ENCODE peak calls at places on chromosomes 4 and X, in ten cellular contexts. X is left ventricle myocardium inferior; T is CD8-positive, alpha-beta memory T cell; W is lower lobe of right lung; O is neural progenitor cell; M is tibial artery; V is colonic mucosa; S is body of pancreas; N is Peyer's patch; B is suprapubic skin. J is an unnamed sample.

GRCh38 chr4:57187241-57187640 is 77.1 kb upstream of the IGFBP7 start:
- DNase-seq in B (no peak), V (no peak), T (no peak), S (no peak), O (no peak), W (no peak), X (no peak), N (no peak), M (no peak), J (no peak)

GRCh38 chr4:54513231-54513630 is 144.5 kb upstream of the KIT start:
- DNase-seq in M (no peak), W (no peak), O (no peak), S (no peak), T (no peak), X (peak), N (no peak), V (no peak), B (no peak), J (peak)

GRCh38 chr4:52751349-52751911 is at the start of gene ERVMER34-1:
- DNase-seq in M (no peak), W (peak), O (peak), B (no peak), S (peak), V (peak), X (peak), N (no peak), T (no peak), J (no peak)

GRCh38 chr4:10109995-10110670 is 6.5 kb downstream of the WDR1 start:
- DNase-seq in W (no peak), S (no peak), M (no peak), X (no peak), O (no peak), B (no peak), V (no peak), N (no peak), T (no peak), J (no peak)

GRCh38 chrX:132426695-132427281 is 62.0 kb downstream of the MBNL3 start:
- DNase-seq in M (no peak), S (no peak), N (no peak), B (no peak), X (no peak), O (no peak), V (no peak), T (no peak), W (no peak), J (no peak)

GRCh38 chr4:76108467-76109181 is 34.1 kb downstream of the ART3 start:
- DNase-seq in V (no peak), B (no peak), N (no peak), S (no peak), O (peak), W (no peak), X (no peak), T (no peak), M (no peak), J (no peak)

GRCh38 chr4:67332627-67333026 is 212.7 kb downstream of the CENPC start:
- DNase-seq in W (no peak), O (peak), N (no peak), V (no peak), T (no peak), M (no peak), B (no peak), S (no peak), X (no peak), J (no peak)

GRCh38 chr4:94548571-94548970 is 96.8 kb downstream of the PDLIM5 start:
- DNase-seq in T (no peak), N (no peak), X (no peak), O (peak), S (no peak), W (no peak), M (no peak), V (no peak), B (no peak), J (no peak)

GRCh38 chr4:179750374-179750773 is 2308.1 kb upstream of the AGA start:
- DNase-seq in B (no peak), O (peak), N (no peak), V (no peak), S (no peak), W (no peak), M (no peak), X (no peak), T (no peak), J (no peak)

GRCh38 chr4:138562544-138562961 is 320.4 kb upstream of the SLC7A11 start:
- DNase-seq in M (no peak), O (no peak), S (no peak), T (no peak), V (no peak), N (no peak), X (no peak), B (no peak), W (no peak), J (no peak)

GRCh38 chr4:145909773-145910172 is 28.9 kb downstream of the ZNF827 start:
- DNase-seq in W (no peak), V (peak), X (no peak), S (peak), B (no peak), O (no peak), N (no peak), M (no peak), T (no peak), J (no peak)

GRCh38 chr4:5626916-5627315 is 81.4 kb downstream of the EVC2 start:
- DNase-seq in X (no peak), V (no peak), W (no peak), O (no peak), S (no peak), N (no peak), T (no peak), M (no peak), B (no peak), J (no peak)

GRCh38 chr4:41533685-41534084 is 4.3 kb upstream of the LIMCH1 start:
- DNase-seq in S (no peak), V (no peak), N (no peak), X (no peak), B (no peak), W (no peak), T (no peak), M (no peak), O (no peak), J (no peak)

GRCh38 chr4:95500361-95500760 is 48.4 kb downstream of the UNC5C start:
- DNase-seq in X (no peak), O (no peak), N (no peak), V (no peak), T (no peak), M (no peak), B (no peak), S (no peak), W (no peak), J (no peak)

GRCh38 chr4:14607578-14607977 is 394.7 kb upstream of the CPEB2 start:
- DNase-seq in V (no peak), W (no peak), B (no peak), M (no peak), X (no peak), S (no peak), N (no peak), O (no peak), T (no peak), J (no peak)

GRCh38 chr4:120843840-120844527 is 78.5 kb downstream of the PRDM5 start:
- DNase-seq in T (no peak), M (no peak), N (no peak), B (no peak), W (peak), V (peak), S (peak), X (peak), O (peak), J (no peak)

GRCh38 chr4:1830642-1831228 is 25.2 kb downstream of the LETM1 start:
- DNase-seq in M (no peak), S (no peak), X (no peak), N (no peak), T (no peak), V (no peak), B (no peak), O (no peak), W (no peak), J (no peak)
- H3K27ac ChIP-seq in M (no peak), S (no peak), X (no peak), N (no peak), T (no peak), V (no peak), B (no peak), O (no peak), W (no peak), J (no peak)

DNA sequence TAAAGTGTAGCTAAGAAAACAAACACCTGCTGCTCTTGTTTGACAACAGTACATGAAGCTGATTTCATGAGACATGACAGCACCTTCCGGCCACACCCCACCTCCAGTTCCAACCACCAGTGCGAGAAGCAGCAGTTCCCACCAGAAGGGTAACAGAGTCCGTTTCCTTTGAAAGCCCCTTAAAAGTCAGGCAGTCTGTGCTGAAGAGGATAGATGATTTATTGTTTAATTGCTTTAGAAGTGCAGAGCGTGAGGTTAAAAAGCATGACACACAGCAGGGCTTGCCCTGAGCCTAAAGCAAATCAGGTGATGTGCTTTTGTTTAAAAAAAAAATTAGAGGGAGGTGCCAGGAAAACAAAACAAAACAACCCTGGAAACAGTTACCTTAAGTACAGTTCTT is 82.6 kb downstream of the HADH start:
- DNase-seq in B (no peak), O (no peak), V (peak), S (no peak), W (no peak), N (peak), M (no peak), X (no peak), T (peak), J (no peak)
- H3K27ac ChIP-seq in B (no peak), O (no peak), V (no peak), S (no peak), W (no peak), N (no peak), M (no peak), X (no peak), T (no peak), J (no peak)

GRCh38 chrX:154092371-154092770 is 5.1 kb downstream of the MECP2 start:
- DNase-seq in B (no peak), S (no peak), M (no peak), N (no peak), T (no peak), X (no peak), W (no peak), V (no peak), O (no peak), J (no peak)
- H3K27ac ChIP-seq in B (no peak), S (no peak), M (no peak), N (no peak), T (peak), X (peak), W (no peak), V (no peak), O (no peak), J (peak)

GRCh38 chr4:74486905-74487304 is 42.0 kb downstream of the AREG start:
- DNase-seq in V (no peak), X (no peak), B (no peak), T (no peak), S (no peak), N (no peak), W (no peak), M (no peak), O (no peak), J (no peak)
- H3K27ac ChIP-seq in V (no peak), X (no peak), B (no peak), T (no peak), S (no peak), N (no peak), W (no peak), M (no peak), O (no peak), J (no peak)